ENCODE peak calls at places on chromosomes 1 and 21, in six cellular contexts. U is A549, J is heart left ventricle, G is endothelial cell of umbilical vein, O is H1, N is transverse colon. D is an unnamed sample. For H3K4me1, the result is how much of the 10 kb centered on the place peaks cover.

GRCh38 chr1:76068542-76068941 is 6.0 kb upstream of the ST6GALNAC3 start:
- DNase-seq in O (no peak), J (no peak), G (peak), N (no peak), U (peak), D (no peak)

GRCh38 chr1:228977741-228978140 is 242.5 kb downstream of the RHOU start:
- DNase-seq in N (no peak), G (no peak), O (no peak), J (no peak), U (no peak), D (no peak)

GRCh38 chr21:45152265-45152746 is 77.9 kb downstream of the ADARB1 start:
- DNase-seq in G (no peak), N (peak), U (no peak), O (peak), J (peak), D (no peak)

GRCh38 chr21:34351786-34352241 is 12.0 kb upstream of the KCNE2 start:
- DNase-seq in G (peak), U (peak), N (peak), J (no peak), O (no peak), D (peak)

GRCh38 chr1:89547563-89548485 is 23.2 kb downstream of the LRRC8B start:
- DNase-seq in U (peak), N (no peak), G (peak), J (no peak), O (no peak), D (no peak)

GRCh38 chr21:16815228-16815627 is 697.6 kb upstream of the CXADR start:
- DNase-seq in J (no peak), O (no peak), G (no peak), N (no peak), U (no peak), D (no peak)

GRCh38 chr1:207050428-207050767 is 610 bp downstream of the YOD1 start:
- DNase-seq in J (no peak), O (no peak), N (no peak), U (no peak), G (no peak), D (peak)

GRCh38 chr1:30598571-30599114 is 124.7 kb downstream of the MATN1 start:
- DNase-seq in O (no peak), G (no peak), N (no peak), U (no peak), J (no peak), D (no peak)

GRCh38 chr1:60622486-60622885 is 459.9 kb upstream of the NFIA start:
- DNase-seq in G (no peak), U (no peak), J (no peak), O (no peak), N (no peak), D (no peak)

GRCh38 chr21:41207401-41208388 is 39.7 kb downstream of the BACE2 start:
- DNase-seq in J (peak), U (no peak), G (peak), N (peak), O (no peak), D (peak)

GRCh38 chr1:2789164-2789985 is 12.1 kb downstream of the TTC34 start:
- DNase-seq in N (no peak), G (no peak), O (no peak), J (peak), U (no peak), D (no peak)

GRCh38 chr1:91792393-91793032 is 93.4 kb downstream of the TGFBR3 start:
- DNase-seq in G (peak), J (no peak), U (no peak), O (no peak), N (no peak), D (no peak)

GRCh38 chr1:163399976-163400375 is 78.2 kb downstream of the NUF2 start:
- DNase-seq in U (no peak), G (no peak), N (no peak), O (peak), J (no peak), D (no peak)

GRCh38 chr1:95532335-95532734 is 298.3 kb downstream of the RWDD3 start:
- DNase-seq in J (no peak), U (peak), N (no peak), O (no peak), G (no peak), D (no peak)

GRCh38 chr1:6545276-6545934 is 8.9 kb downstream of the NOL9 start:
- DNase-seq in J (peak), G (peak), U (no peak), N (no peak), O (no peak), D (no peak)

GRCh38 chr1:207868252-207868768 is 42.6 kb downstream of the CD34 start:
- DNase-seq in N (peak), G (peak), O (peak), U (no peak), J (peak), D (peak)

GRCh38 chr1:203289281-203289981 is 15.9 kb upstream of the BTG2 start:
- DNase-seq in G (no peak), O (no peak), N (peak), J (peak), U (no peak), D (no peak)

GRCh38 chr1:119506941-119507340 is at the start of gene HSD3B1:
- DNase-seq in U (no peak), N (no peak), J (no peak), G (no peak), O (no peak), D (no peak)

GRCh38 chr1:3555131-3555920 is 56.0 kb downstream of the MEGF6 start:
- DNase-seq in J (no peak), U (no peak), N (no peak), G (no peak), O (no peak), D (no peak)

GRCh38 chr1:179541774-179542173 is 34.0 kb downstream of the NPHS2 start:
- DNase-seq in O (no peak), U (no peak), J (no peak), G (no peak), N (no peak), D (no peak)

GRCh38 chr1:15446212-15446611 is 8.0 kb downstream of the CTRC start:
- DNase-seq in G (no peak), U (no peak), O (no peak), J (peak), N (no peak), D (no peak)

GRCh38 chr21:33949516-33950424 is 34.2 kb upstream of the ATP5PO start:
- DNase-seq in J (no peak), G (no peak), U (no peak), O (peak), N (no peak), D (no peak)

GRCh38 chr1:170665625-170666024 is 1.7 kb downstream of the PRRX1 start:
- DNase-seq in U (no peak), J (peak), G (no peak), N (no peak), O (peak), D (no peak)

GRCh38 chr1:26360051-26360806 is 6.3 kb upstream of the CRYBG2 start:
- DNase-seq in N (peak), U (no peak), J (no peak), G (no peak), O (peak), D (peak)

GRCh38 chr1:154148787-154149186 is 6.1 kb downstream of the NUP210L start:
- DNase-seq in U (peak), O (no peak), N (no peak), G (peak), J (no peak), D (no peak)

GRCh38 chr1:100380635-100381034 is 28.3 kb downstream of the CDC14A start:
- DNase-seq in U (no peak), J (no peak), N (peak), O (no peak), G (no peak), D (no peak)

GRCh38 chr1:172286629-172287076 is 133.8 kb upstream of the C1orf105 start:
- DNase-seq in G (no peak), J (no peak), U (peak), O (no peak), N (no peak), D (peak)

GRCh38 chr1:174497461-174497860 is 49.7 kb downstream of the GPR52 start:
- DNase-seq in G (no peak), J (no peak), N (no peak), U (no peak), O (no peak), D (no peak)

GRCh38 chr1:29800522-29800956 is 564.2 kb downstream of the PTPRU start:
- DNase-seq in G (no peak), U (no peak), N (no peak), O (no peak), J (no peak), D (no peak)

GRCh38 chr1:2230781-2231666 is 2.9 kb downstream of the SKI start:
- DNase-seq in J (no peak), O (peak), U (no peak), G (peak), N (peak), D (no peak)

GRCh38 chr1:70685300-70686286 is 274.5 kb downstream of the CTH start:
- DNase-seq in G (peak), O (peak), N (peak), U (peak), J (no peak), D (peak)

GRCh38 chr1:172670316-172670715 is 11.4 kb downstream of the FASLG start:
- DNase-seq in G (no peak), J (no peak), O (no peak), U (no peak), N (no peak), D (no peak)

GRCh38 chr1:46596036-46596435 is 8.0 kb downstream of the MKNK1 start:
- DNase-seq in G (no peak), U (no peak), J (no peak), O (no peak), N (no peak), D (no peak)

GRCh38 chr1:207691814-207692213 is 46.9 kb downstream of the CR1L start:
- DNase-seq in O (no peak), N (no peak), U (no peak), J (no peak), G (no peak), D (no peak)

GRCh38 chr1:40758578-40759343 is 24.8 kb upstream of the KCNQ4 start:
- DNase-seq in G (no peak), J (no peak), O (no peak), U (no peak), N (no peak), D (no peak)

GRCh38 chr1:114156538-114157274 is 3.0 kb upstream of the SYT6 start:
- DNase-seq in O (no peak), G (no peak), U (no peak), J (no peak), N (no peak), D (no peak)

GRCh38 chr1:156794506-156795373 is 21.9 kb downstream of the SH2D2A start:
- DNase-seq in N (no peak), J (no peak), U (no peak), G (no peak), O (no peak), D (no peak)

DNA sequence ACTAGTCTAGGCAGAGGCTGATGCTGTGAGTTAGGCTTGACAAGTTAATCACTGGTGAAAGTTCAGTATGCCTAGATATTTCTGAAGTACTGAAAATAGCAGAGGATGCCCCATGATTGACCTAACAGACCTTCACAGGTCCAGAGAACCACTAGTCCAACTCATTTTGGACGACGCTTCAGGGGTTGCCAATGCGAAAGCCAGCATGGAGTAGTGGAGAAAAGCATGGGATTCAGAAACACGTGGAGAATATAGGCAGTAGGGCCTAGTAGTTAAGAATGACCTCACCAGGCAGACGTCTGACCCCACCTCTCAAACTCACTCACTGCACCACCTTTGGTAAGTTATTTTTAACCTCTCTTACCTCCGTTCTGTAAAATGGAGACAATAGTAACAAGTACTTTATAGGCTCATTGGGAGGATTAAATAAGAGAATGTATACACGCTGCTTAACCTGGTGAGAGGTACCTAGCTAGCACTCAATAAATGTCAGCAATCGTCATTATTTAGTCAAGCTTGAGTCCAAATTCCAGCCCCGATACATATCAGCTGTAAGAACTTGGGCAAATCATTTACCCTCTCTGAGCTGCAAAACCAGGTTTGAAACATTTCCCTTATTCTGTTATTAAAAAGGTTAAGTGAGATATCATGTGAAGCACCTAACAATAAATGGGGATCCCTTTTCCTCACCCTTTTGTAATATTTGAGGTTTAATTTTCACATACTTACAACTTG is 13.2 kb downstream of the PLPP3 start:
- DNase-seq in U (no peak), O (no peak), N (no peak), J (no peak), G (no peak), D (no peak)
- TF ChIP-seq POLR2A in U (no peak), O (no peak), N (no peak), J (no peak), G (no peak), D (no peak)

DNA sequence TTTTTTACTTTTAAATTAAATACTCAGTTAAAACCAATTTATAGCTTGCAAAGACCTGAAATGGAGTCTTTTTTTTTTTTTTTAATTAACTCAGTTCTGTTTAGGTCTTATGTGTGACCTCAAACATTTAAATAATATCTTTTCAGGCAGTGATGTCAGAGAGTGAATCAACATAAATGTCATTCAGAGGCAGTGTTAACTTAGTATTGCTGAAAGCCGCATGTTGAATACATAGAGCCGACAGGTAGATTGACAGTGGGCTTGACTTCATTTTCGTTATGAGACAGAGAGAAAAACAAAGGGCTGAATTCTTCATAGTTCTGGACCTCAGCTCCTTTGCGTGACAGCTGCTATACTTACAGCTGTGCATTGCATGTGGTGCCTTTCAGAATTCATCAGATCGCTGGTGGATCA is 51.5 kb downstream of the PRDM2 start:
- DNase-seq in U (no peak), G (no peak), J (no peak), N (no peak), O (no peak), D (no peak)
- H3K4me3 ChIP-seq in U (no peak), G (no peak), J (no peak), N (peak), O (no peak), D (no peak)

GRCh38 chr1:201715801-201716741 is 112.9 kb upstream of the IPO9 start:
- DNase-seq in N (no peak), O (no peak), J (peak), G (no peak), U (no peak), D (no peak)

GRCh38 chr1:201714542-201715276 is 114.2 kb upstream of the IPO9 start:
- DNase-seq in O (no peak), U (peak), G (peak), N (peak), J (peak), D (peak)

GRCh38 chr1:201716742-201717135 is 112.2 kb upstream of the IPO9 start:
- DNase-seq in U (no peak), O (no peak), G (no peak), N (no peak), J (no peak), D (no peak)

GRCh38 chr1:201717286-201717685 is 111.7 kb upstream of the IPO9 start:
- DNase-seq in N (no peak), G (no peak), O (no peak), U (no peak), J (peak), D (no peak)

DNA sequence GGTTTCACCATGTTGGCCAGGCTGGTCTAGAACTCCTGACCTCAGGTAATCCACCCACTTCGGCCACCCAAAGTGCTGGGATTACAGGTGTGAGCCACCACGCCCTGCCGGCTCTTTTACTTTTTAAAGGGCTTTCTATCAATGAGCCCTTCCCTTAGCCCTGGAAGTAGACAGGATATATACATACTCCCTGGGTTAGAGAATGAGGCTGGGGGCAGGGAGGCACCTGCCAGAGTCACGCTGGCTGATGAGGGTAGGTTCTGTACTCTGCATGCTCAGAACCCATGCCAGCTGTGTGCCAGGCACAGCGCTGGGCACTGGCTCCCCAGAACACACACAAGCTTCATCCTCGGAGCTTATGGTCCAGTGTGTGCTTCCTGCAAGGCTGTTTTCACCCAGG is 113.6 kb upstream of the IPO9 start:
- DNase-seq in N (no peak), O (no peak), G (no peak), U (no peak), J (peak), D (no peak)
- H3K4me1 ChIP-seq in N (half or more), O (under half), G (under half), U (half or more), J (half or more), D (under half)

GRCh38 chr1:24771574-24771973 is 26.3 kb downstream of the CLIC4 start:
- DNase-seq in J (no peak), U (no peak), G (no peak), O (no peak), N (no peak), D (no peak)

GRCh38 chr1:24773618-24774017 is 28.4 kb downstream of the CLIC4 start:
- DNase-seq in N (no peak), G (no peak), J (no peak), U (no peak), O (no peak), D (no peak)

GRCh38 chr1:24769656-24770651 is 24.7 kb downstream of the CLIC4 start:
- DNase-seq in G (peak), O (peak), U (peak), N (no peak), J (no peak), D (no peak)

GRCh38 chr1:24768873-24769605 is 23.8 kb downstream of the CLIC4 start:
- DNase-seq in O (peak), N (no peak), U (no peak), G (peak), J (no peak), D (no peak)

DNA sequence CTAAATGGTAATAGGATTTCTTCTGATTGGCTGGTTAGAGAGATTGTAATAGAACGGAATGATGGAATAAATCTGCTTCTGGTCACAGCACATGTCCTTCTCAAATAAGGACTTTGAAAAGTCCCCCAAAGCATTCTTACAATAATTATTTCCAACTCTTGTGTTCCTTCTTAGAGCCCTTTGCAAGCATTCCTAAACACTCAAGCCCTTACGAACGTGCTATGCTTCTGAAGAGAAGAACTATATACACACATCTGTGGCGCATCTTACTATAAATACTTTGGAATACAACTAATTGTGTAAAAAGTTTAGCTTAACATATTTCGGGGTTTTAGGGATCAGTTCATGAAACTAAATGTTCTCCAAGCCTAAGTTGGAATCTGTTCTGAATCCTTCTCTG is 25.6 kb downstream of the CLIC4 start:
- DNase-seq in N (no peak), J (no peak), G (peak), O (no peak), U (no peak), D (no peak)
- TF ChIP-seq POLR2A in N (no peak), J (no peak), G (no peak), O (no peak), U (no peak), D (no peak)

DNA sequence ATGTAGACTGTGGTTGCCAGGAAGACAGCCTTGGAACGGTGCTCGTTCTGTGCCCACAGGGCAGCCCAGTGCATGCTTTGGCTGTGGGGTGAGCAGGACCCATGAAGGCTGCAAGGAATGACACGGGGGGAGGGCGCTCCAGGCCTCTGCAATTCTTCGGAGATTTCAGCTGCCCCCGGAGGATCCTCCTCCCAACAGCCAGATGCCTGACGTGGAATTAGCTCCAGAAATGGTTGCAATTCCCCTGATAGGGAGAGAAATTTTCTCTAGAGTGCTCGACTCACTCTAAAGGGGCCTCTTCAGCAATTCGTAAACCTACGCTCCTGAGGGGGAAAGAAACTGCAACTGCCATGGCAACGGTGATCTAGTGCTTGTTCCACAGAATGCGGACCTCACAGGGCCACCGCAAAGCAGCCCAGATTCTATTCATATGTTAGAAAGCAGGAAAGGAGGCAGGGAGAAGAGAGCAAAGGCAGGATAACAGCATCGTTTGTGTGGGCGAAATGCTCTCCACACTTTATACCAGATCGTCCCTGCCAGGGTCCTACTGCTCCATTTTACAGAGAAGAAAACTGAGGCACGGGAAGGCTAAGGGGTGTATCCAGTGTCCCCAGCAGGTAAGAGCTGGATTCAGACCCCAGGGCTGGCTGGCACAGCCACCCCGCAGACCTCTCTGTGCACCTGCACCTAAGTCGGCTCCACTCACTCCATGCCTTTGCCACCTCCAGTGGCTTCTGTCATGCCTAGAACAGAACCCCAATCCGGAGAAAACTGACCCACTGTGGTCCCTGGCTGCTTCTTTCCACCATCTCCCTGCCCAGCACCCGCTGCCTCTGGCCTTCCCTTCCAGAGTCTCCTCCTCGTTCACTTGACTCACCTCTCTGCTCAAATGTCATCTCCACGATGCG is 11.9 kb upstream of the PDE9A start:
- DNase-seq in G (no peak), O (no peak), J (peak), N (no peak), U (no peak), D (peak)
- H3K4me3 ChIP-seq in G (no peak), O (no peak), J (no peak), N (no peak), U (no peak), D (no peak)

GRCh38 chr1:109894823-109895719 is 15.6 kb upstream of the CSF1 start:
- DNase-seq in N (no peak), U (no peak), J (no peak), G (no peak), O (no peak), D (no peak)
- H3K4me1 ChIP-seq in N (under half), U (under half), J (half or more), G (under half), O (under half), D (under half)